ENCODE peak calls at places on chromosome 21, in four cellular contexts. N is foreskin keratinocyte, Q is neural progenitor cell, U is SJSA1. R is an unnamed sample. For H3K4me1 and H3K27me3, the result is how much of the 10 kb centered on the place peaks cover.

GRCh38 chr21:42160111-42160949 is 58.6 kb upstream of the ABCG1 start:
- DNase-seq in Q (no peak), U (no peak), N (no peak), R (no peak)

GRCh38 chr21:25370311-25370744 is 237.0 kb downstream of the MRPL39 start:
- DNase-seq in Q (no peak), N (peak), U (peak), R (peak)

GRCh38 chr21:26091480-26092018 is 79.0 kb downstream of the APP start:
- DNase-seq in U (no peak), Q (no peak), N (no peak), R (no peak)

GRCh38 chr21:36743446-36743845 is 44.5 kb downstream of the SIM2 start:
- DNase-seq in Q (no peak), U (no peak), N (no peak), R (no peak)

GRCh38 chr21:14143999-14144398 is 66.8 kb downstream of the LIPI start:
- DNase-seq in N (no peak), U (no peak), Q (no peak), R (no peak)

GRCh38 chr21:25191141-25191540 is 416.1 kb downstream of the MRPL39 start:
- DNase-seq in U (no peak), Q (no peak), N (peak), R (no peak)

GRCh38 chr21:36263797-36264196 is 56.2 kb upstream of the MORC3 start:
- DNase-seq in Q (no peak), U (no peak), N (no peak), R (no peak)

GRCh38 chr21:28521932-28522826 is 470.5 kb downstream of the LTN1 start:
- DNase-seq in U (no peak), N (no peak), Q (peak), R (peak)

GRCh38 chr21:41530366-41530765 is 22.4 kb upstream of the TMPRSS2 start:
- DNase-seq in U (no peak), N (no peak), Q (no peak), R (no peak)

GRCh38 chr21:34845521-34846213 is 176.9 kb downstream of the CLIC6 start:
- DNase-seq in N (peak), U (peak), Q (no peak), R (peak)

GRCh38 chr21:31888936-31889371 is 16.1 kb downstream of the HUNK start:
- DNase-seq in U (peak), N (peak), Q (peak), R (peak)

GRCh38 chr21:44509539-44509938 is 30.5 kb downstream of the KRTAP10-1 start:
- DNase-seq in Q (no peak), N (peak), U (no peak), R (no peak)

GRCh38 chr21:41927727-41928409 is 25.9 kb downstream of the C2CD2 start:
- DNase-seq in N (no peak), Q (no peak), U (no peak), R (no peak)

GRCh38 chr21:26070822-26071425 is 99.6 kb downstream of the APP start:
- DNase-seq in U (peak), N (no peak), Q (peak), R (no peak)

GRCh38 chr21:35252831-35253230 is 203.7 kb upstream of the RUNX1 start:
- DNase-seq in Q (no peak), U (peak), N (peak), R (no peak)

GRCh38 chr21:18499761-18500376 is 96.3 kb upstream of the TMPRSS15 start:
- DNase-seq in N (no peak), Q (peak), U (peak), R (peak)

GRCh38 chr21:29586696-29587095 is 288.0 kb downstream of the BACH1 start:
- DNase-seq in U (no peak), Q (no peak), N (no peak), R (no peak)
- H3K4me1 ChIP-seq in U (under half), Q (under half), N (under half), R (under half)

GRCh38 chr21:33265664-33266049 is 510 bp upstream of the IL10RB start:
- DNase-seq in Q (peak), U (no peak), N (peak), R (no peak)
- H3K27ac ChIP-seq in Q (no peak), U (no peak), N (peak), R (peak)

GRCh38 chr21:46117586-46118304 is 19.8 kb downstream of the COL6A2 start:
- DNase-seq in Q (no peak), N (no peak), U (no peak), R (peak)
- H3K27me3 ChIP-seq in Q (under half), N (under half), U (under half), R (under half)

GRCh38 chr21:43349644-43350043 is 77.3 kb downstream of the SIK1 start:
- DNase-seq in N (no peak), U (no peak), Q (no peak), R (no peak)
- H3K4me1 ChIP-seq in N (under half), U (under half), Q (under half), R (under half)

R was measured in SJCRH30.